ENCODE peak calls at places on chromosomes 7 and 10, in nine cellular contexts. One of them, this sample, is unnamed.

GRCh38 chr10:99981581-99982199 is 28.1 kb downstream of the DNMBP start:
- DNase-seq in GM23338: no peak
- DNase-seq in PC-3: no peak
- DNase-seq in GM23248: peak
- DNase-seq in SK-N-SH: no peak
- DNase-seq in neural progenitor cell: no peak
- DNase-seq in OCI-LY7: no peak
- DNase-seq in HCT116: no peak
- DNase-seq in MM.1S: no peak
- DNase-seq in this sample: no peak

GRCh38 chr10:48285710-48286109 is 11.2 kb upstream of the FRMPD2 start:
- DNase-seq in GM23338: no peak
- DNase-seq in PC-3: no peak
- DNase-seq in GM23248: no peak
- DNase-seq in SK-N-SH: no peak
- DNase-seq in neural progenitor cell: no peak
- DNase-seq in OCI-LY7: no peak
- DNase-seq in HCT116: no peak
- DNase-seq in MM.1S: no peak
- DNase-seq in this sample: no peak

GRCh38 chr7:16754869-16755317 is 1.3 kb downstream of the TSPAN13 start:
- DNase-seq in GM23338: no peak
- DNase-seq in PC-3: peak
- DNase-seq in GM23248: peak
- DNase-seq in SK-N-SH: no peak
- DNase-seq in neural progenitor cell: no peak
- DNase-seq in OCI-LY7: no peak
- DNase-seq in HCT116: no peak
- DNase-seq in MM.1S: no peak
- DNase-seq in this sample: peak

GRCh38 chr7:30717181-30717580 is 34.8 kb upstream of the INMT start:
- DNase-seq in GM23338: peak
- DNase-seq in PC-3: peak
- DNase-seq in GM23248: peak
- DNase-seq in SK-N-SH: no peak
- DNase-seq in neural progenitor cell: no peak
- DNase-seq in OCI-LY7: no peak
- DNase-seq in HCT116: peak
- DNase-seq in MM.1S: no peak
- DNase-seq in this sample: no peak

GRCh38 chr7:135748770-135749169 is at the start of gene FAM180A:
- DNase-seq in GM23338: no peak
- DNase-seq in PC-3: no peak
- DNase-seq in GM23248: peak
- DNase-seq in SK-N-SH: no peak
- DNase-seq in neural progenitor cell: no peak
- DNase-seq in OCI-LY7: no peak
- DNase-seq in HCT116: no peak
- DNase-seq in MM.1S: no peak
- DNase-seq in this sample: no peak

GRCh38 chr7:29099896-29100847 is 46.2 kb downstream of the CPVL start:
- DNase-seq in GM23338: no peak
- DNase-seq in PC-3: no peak
- DNase-seq in GM23248: no peak
- DNase-seq in SK-N-SH: no peak
- DNase-seq in neural progenitor cell: no peak
- DNase-seq in OCI-LY7: no peak
- DNase-seq in HCT116: no peak
- DNase-seq in MM.1S: no peak
- DNase-seq in this sample: no peak

GRCh38 chr10:43258032-43258921 is 8.6 kb downstream of the RASGEF1A start:
- DNase-seq in GM23338: no peak
- DNase-seq in PC-3: no peak
- DNase-seq in GM23248: no peak
- DNase-seq in SK-N-SH: peak
- DNase-seq in neural progenitor cell: no peak
- DNase-seq in OCI-LY7: no peak
- DNase-seq in HCT116: no peak
- DNase-seq in MM.1S: no peak
- DNase-seq in this sample: no peak

GRCh38 chr10:11830836-11831519 is 7.8 kb downstream of the PROSER2 start:
- DNase-seq in GM23338: no peak
- DNase-seq in PC-3: peak
- DNase-seq in GM23248: no peak
- DNase-seq in SK-N-SH: no peak
- DNase-seq in neural progenitor cell: no peak
- DNase-seq in OCI-LY7: no peak
- DNase-seq in HCT116: no peak
- DNase-seq in MM.1S: no peak
- DNase-seq in this sample: peak

GRCh38 chr10:2978111-2978510 is 89.2 kb upstream of the PFKP start:
- DNase-seq in GM23338: peak
- DNase-seq in PC-3: peak
- DNase-seq in GM23248: peak
- DNase-seq in SK-N-SH: peak
- DNase-seq in neural progenitor cell: peak
- DNase-seq in OCI-LY7: peak
- DNase-seq in HCT116: peak
- DNase-seq in MM.1S: no peak
- DNase-seq in this sample: peak

GRCh38 chr10:127922675-127923366 is 15.9 kb downstream of the PTPRE start:
- DNase-seq in GM23338: no peak
- DNase-seq in PC-3: peak
- DNase-seq in GM23248: peak
- DNase-seq in SK-N-SH: peak
- DNase-seq in neural progenitor cell: no peak
- DNase-seq in OCI-LY7: no peak
- DNase-seq in HCT116: peak
- DNase-seq in MM.1S: no peak
- DNase-seq in this sample: peak

GRCh38 chr10:45235823-45236222 is 79.6 kb downstream of the OR13A1 start:
- DNase-seq in GM23338: no peak
- DNase-seq in PC-3: peak
- DNase-seq in GM23248: peak
- DNase-seq in SK-N-SH: no peak
- DNase-seq in neural progenitor cell: no peak
- DNase-seq in OCI-LY7: no peak
- DNase-seq in HCT116: no peak
- DNase-seq in MM.1S: no peak
- DNase-seq in this sample: no peak
- TF ChIP-seq EZH2phosphoT487 in GM23338: no peak
- TF ChIP-seq EZH2phosphoT487 in PC-3: no peak
- TF ChIP-seq EZH2phosphoT487 in GM23248: no peak
- TF ChIP-seq EZH2phosphoT487 in SK-N-SH: no peak
- TF ChIP-seq EZH2phosphoT487 in neural progenitor cell: no peak
- TF ChIP-seq EZH2phosphoT487 in OCI-LY7: no peak
- TF ChIP-seq EZH2phosphoT487 in HCT116: no peak
- TF ChIP-seq EZH2phosphoT487 in MM.1S: no peak
- TF ChIP-seq EZH2phosphoT487 in this sample: no peak

GRCh38 chr7:137393570-137393969 is 50.0 kb upstream of the PTN start:
- DNase-seq in GM23338: no peak
- DNase-seq in PC-3: no peak
- DNase-seq in GM23248: no peak
- DNase-seq in SK-N-SH: no peak
- DNase-seq in neural progenitor cell: no peak
- DNase-seq in OCI-LY7: no peak
- DNase-seq in HCT116: no peak
- DNase-seq in MM.1S: no peak
- DNase-seq in this sample: no peak

GRCh38 chr7:137395425-137395824 is 51.9 kb upstream of the PTN start:
- DNase-seq in GM23338: no peak
- DNase-seq in PC-3: no peak
- DNase-seq in GM23248: no peak
- DNase-seq in SK-N-SH: no peak
- DNase-seq in neural progenitor cell: no peak
- DNase-seq in OCI-LY7: no peak
- DNase-seq in HCT116: no peak
- DNase-seq in MM.1S: no peak
- DNase-seq in this sample: peak

GRCh38 chr7:137386966-137387365 is 43.4 kb upstream of the PTN start:
- DNase-seq in GM23338: peak
- DNase-seq in PC-3: no peak
- DNase-seq in GM23248: no peak
- DNase-seq in SK-N-SH: no peak
- DNase-seq in neural progenitor cell: no peak
- DNase-seq in OCI-LY7: no peak
- DNase-seq in HCT116: no peak
- DNase-seq in MM.1S: no peak
- DNase-seq in this sample: no peak

DNA sequence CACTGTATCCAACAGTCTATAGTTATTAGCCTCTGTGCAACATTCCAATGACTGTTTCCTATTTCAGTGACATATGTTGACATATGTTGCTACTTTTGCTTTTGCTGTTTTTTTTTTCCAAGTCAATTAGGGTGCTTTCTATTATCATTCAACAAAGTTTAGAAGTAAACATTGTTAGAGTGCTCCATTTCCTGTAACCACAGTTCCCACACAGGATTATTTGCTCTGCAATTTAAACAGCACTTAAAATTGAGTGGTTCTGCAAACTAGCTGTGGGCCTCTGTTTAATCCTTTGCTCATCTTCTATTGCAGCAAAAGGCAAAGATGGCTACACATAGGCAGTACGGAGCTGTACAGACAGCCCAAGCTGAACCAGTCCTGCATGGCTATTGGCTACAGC is 46.5 kb upstream of the PTN start:
- DNase-seq in GM23338: no peak
- DNase-seq in PC-3: no peak
- DNase-seq in GM23248: no peak
- DNase-seq in SK-N-SH: no peak
- DNase-seq in neural progenitor cell: no peak
- DNase-seq in OCI-LY7: no peak
- DNase-seq in HCT116: no peak
- DNase-seq in MM.1S: no peak
- DNase-seq in this sample: peak
- TF ChIP-seq EZH2phosphoT487 in GM23338: no peak
- TF ChIP-seq EZH2phosphoT487 in PC-3: no peak
- TF ChIP-seq EZH2phosphoT487 in GM23248: no peak
- TF ChIP-seq EZH2phosphoT487 in SK-N-SH: no peak
- TF ChIP-seq EZH2phosphoT487 in neural progenitor cell: no peak
- TF ChIP-seq EZH2phosphoT487 in OCI-LY7: no peak
- TF ChIP-seq EZH2phosphoT487 in HCT116: no peak
- TF ChIP-seq EZH2phosphoT487 in MM.1S: no peak
- TF ChIP-seq EZH2phosphoT487 in this sample: no peak

GRCh38 chr10:69410487-69410886 is 6.2 kb downstream of the TACR2 start:
- DNase-seq in GM23338: no peak
- DNase-seq in PC-3: no peak
- DNase-seq in GM23248: no peak
- DNase-seq in SK-N-SH: no peak
- DNase-seq in neural progenitor cell: no peak
- DNase-seq in OCI-LY7: no peak
- DNase-seq in HCT116: no peak
- DNase-seq in MM.1S: no peak
- DNase-seq in this sample: no peak
- TF ChIP-seq EZH2phosphoT487 in GM23338: no peak
- TF ChIP-seq EZH2phosphoT487 in PC-3: no peak
- TF ChIP-seq EZH2phosphoT487 in GM23248: no peak
- TF ChIP-seq EZH2phosphoT487 in SK-N-SH: no peak
- TF ChIP-seq EZH2phosphoT487 in neural progenitor cell: no peak
- TF ChIP-seq EZH2phosphoT487 in OCI-LY7: no peak
- TF ChIP-seq EZH2phosphoT487 in HCT116: no peak
- TF ChIP-seq EZH2phosphoT487 in MM.1S: no peak
- TF ChIP-seq EZH2phosphoT487 in this sample: no peak

GRCh38 chr10:60549686-60550085 is 160.0 kb upstream of the ANK3 start:
- DNase-seq in GM23338: peak
- DNase-seq in PC-3: peak
- DNase-seq in GM23248: peak
- DNase-seq in SK-N-SH: no peak
- DNase-seq in neural progenitor cell: no peak
- DNase-seq in OCI-LY7: peak
- DNase-seq in HCT116: peak
- DNase-seq in MM.1S: peak
- DNase-seq in this sample: peak
- TF ChIP-seq EZH2phosphoT487 in GM23338: no peak
- TF ChIP-seq EZH2phosphoT487 in PC-3: no peak
- TF ChIP-seq EZH2phosphoT487 in GM23248: no peak
- TF ChIP-seq EZH2phosphoT487 in SK-N-SH: no peak
- TF ChIP-seq EZH2phosphoT487 in neural progenitor cell: no peak
- TF ChIP-seq EZH2phosphoT487 in OCI-LY7: no peak
- TF ChIP-seq EZH2phosphoT487 in HCT116: no peak
- TF ChIP-seq EZH2phosphoT487 in MM.1S: no peak
- TF ChIP-seq EZH2phosphoT487 in this sample: no peak

DNA sequence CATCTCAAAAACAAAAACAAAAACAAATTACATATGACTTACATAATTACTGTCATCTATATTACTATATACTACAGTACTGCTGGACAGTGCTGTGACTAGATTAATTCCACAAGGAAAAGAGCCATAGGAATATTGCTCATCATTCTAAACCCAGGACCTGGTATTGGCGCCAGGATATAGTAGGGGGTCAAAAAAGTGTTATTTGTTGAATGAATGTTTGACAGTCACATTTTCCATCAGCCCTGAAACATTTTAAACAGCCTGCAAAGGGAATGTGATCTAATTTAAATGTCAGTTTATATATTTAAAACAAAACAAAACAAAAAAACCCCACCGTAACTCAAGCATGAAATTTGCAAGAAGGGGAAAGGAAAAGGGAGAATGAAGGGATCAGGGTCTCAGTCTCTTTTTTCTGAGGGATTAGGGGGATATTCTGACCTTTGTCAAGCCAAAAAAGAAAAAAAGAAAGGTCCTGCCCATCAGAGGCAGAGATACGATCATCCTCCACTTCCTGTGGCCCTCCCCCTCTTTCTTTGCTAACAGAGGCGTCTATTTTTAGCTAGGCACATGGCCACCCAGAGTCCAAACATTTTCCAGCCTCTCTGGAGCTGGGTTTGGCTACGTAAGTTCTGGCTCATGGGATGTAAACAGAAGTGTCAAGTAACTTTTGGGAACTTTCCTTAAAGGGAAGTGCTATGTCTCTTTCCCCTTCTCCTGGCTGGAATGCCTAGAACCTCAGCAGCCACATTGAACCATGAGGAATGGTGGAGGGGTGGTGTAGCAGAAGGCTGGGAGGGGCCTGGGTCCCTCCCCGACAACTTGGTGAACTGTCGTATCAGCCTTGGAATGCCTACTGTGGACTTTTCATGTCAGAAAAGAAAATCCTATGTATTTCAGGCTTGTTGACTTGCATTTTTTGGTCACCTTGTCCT is 44.6 kb upstream of the DLG5 start:
- DNase-seq in GM23338: peak
- DNase-seq in PC-3: peak
- DNase-seq in GM23248: peak
- DNase-seq in SK-N-SH: peak
- DNase-seq in neural progenitor cell: peak
- DNase-seq in OCI-LY7: peak
- DNase-seq in HCT116: no peak
- DNase-seq in MM.1S: peak
- DNase-seq in this sample: peak
- TF ChIP-seq EZH2phosphoT487 in GM23338: no peak
- TF ChIP-seq EZH2phosphoT487 in PC-3: no peak
- TF ChIP-seq EZH2phosphoT487 in GM23248: no peak
- TF ChIP-seq EZH2phosphoT487 in SK-N-SH: no peak
- TF ChIP-seq EZH2phosphoT487 in neural progenitor cell: no peak
- TF ChIP-seq EZH2phosphoT487 in OCI-LY7: no peak
- TF ChIP-seq EZH2phosphoT487 in HCT116: no peak
- TF ChIP-seq EZH2phosphoT487 in MM.1S: no peak
- TF ChIP-seq EZH2phosphoT487 in this sample: no peak

GRCh38 chr10:78338717-78339116 is 305.1 kb downstream of the RPS24 start:
- DNase-seq in GM23338: no peak
- DNase-seq in PC-3: no peak
- DNase-seq in GM23248: no peak
- DNase-seq in SK-N-SH: no peak
- DNase-seq in neural progenitor cell: no peak
- DNase-seq in OCI-LY7: no peak
- DNase-seq in HCT116: no peak
- DNase-seq in MM.1S: no peak
- DNase-seq in this sample: no peak
- TF ChIP-seq EZH2phosphoT487 in GM23338: no peak
- TF ChIP-seq EZH2phosphoT487 in PC-3: no peak
- TF ChIP-seq EZH2phosphoT487 in GM23248: no peak
- TF ChIP-seq EZH2phosphoT487 in SK-N-SH: no peak
- TF ChIP-seq EZH2phosphoT487 in neural progenitor cell: no peak
- TF ChIP-seq EZH2phosphoT487 in OCI-LY7: no peak
- TF ChIP-seq EZH2phosphoT487 in HCT116: no peak
- TF ChIP-seq EZH2phosphoT487 in MM.1S: no peak
- TF ChIP-seq EZH2phosphoT487 in this sample: no peak

GRCh38 chr7:120028636-120029035 is 244.3 kb upstream of the KCND2 start:
- DNase-seq in GM23338: no peak
- DNase-seq in PC-3: peak
- DNase-seq in GM23248: peak
- DNase-seq in SK-N-SH: no peak
- DNase-seq in neural progenitor cell: no peak
- DNase-seq in OCI-LY7: no peak
- DNase-seq in HCT116: no peak
- DNase-seq in MM.1S: no peak
- DNase-seq in this sample: no peak
- TF ChIP-seq EZH2phosphoT487 in GM23338: no peak
- TF ChIP-seq EZH2phosphoT487 in PC-3: no peak
- TF ChIP-seq EZH2phosphoT487 in GM23248: no peak
- TF ChIP-seq EZH2phosphoT487 in SK-N-SH: no peak
- TF ChIP-seq EZH2phosphoT487 in neural progenitor cell: no peak
- TF ChIP-seq EZH2phosphoT487 in OCI-LY7: no peak
- TF ChIP-seq EZH2phosphoT487 in HCT116: no peak
- TF ChIP-seq EZH2phosphoT487 in MM.1S: no peak
- TF ChIP-seq EZH2phosphoT487 in this sample: no peak

This sample was measured in hepatocyte.